ENCODE peak calls at places on chromosomes 16 and 17, in four cellular contexts. One of them, this sample, is unnamed.

GRCh38 chr17:37614391-37614790 is 5.2 kb upstream of the SYNRG start:
- DNase-seq in WERI-Rb-1: no peak
- DNase-seq in prostate gland: no peak
- DNase-seq in ascending aorta: no peak
- DNase-seq in this sample: no peak

GRCh38 chr16:85573696-85574641 is 39.2 kb upstream of the GSE1 start:
- DNase-seq in WERI-Rb-1: no peak
- DNase-seq in prostate gland: no peak
- DNase-seq in ascending aorta: peak
- DNase-seq in this sample: no peak

GRCh38 chr17:72985882-72986720 is 106.4 kb downstream of the SLC39A11 start:
- DNase-seq in WERI-Rb-1: peak
- DNase-seq in prostate gland: peak
- DNase-seq in ascending aorta: peak
- DNase-seq in this sample: peak

GRCh38 chr16:66961065-66961744 is at the start of gene CES3:
- DNase-seq in WERI-Rb-1: peak
- DNase-seq in prostate gland: no peak
- DNase-seq in ascending aorta: peak
- DNase-seq in this sample: peak

GRCh38 chr16:66165879-66166278 is 200.6 kb upstream of the CDH5 start:
- DNase-seq in WERI-Rb-1: no peak
- DNase-seq in prostate gland: no peak
- DNase-seq in ascending aorta: no peak
- DNase-seq in this sample: no peak

GRCh38 chr16:71311553-71312158 is 22.5 kb upstream of the CMTR2 start:
- DNase-seq in WERI-Rb-1: peak
- DNase-seq in prostate gland: no peak
- DNase-seq in ascending aorta: no peak
- DNase-seq in this sample: no peak

GRCh38 chr16:13083687-13084086 is 182.3 kb downstream of the SHISA9 start:
- DNase-seq in WERI-Rb-1: peak
- DNase-seq in prostate gland: no peak
- DNase-seq in ascending aorta: no peak
- DNase-seq in this sample: no peak

GRCh38 chr16:58418601-58419000 is 26.3 kb downstream of the GINS3 start:
- DNase-seq in WERI-Rb-1: no peak
- DNase-seq in prostate gland: no peak
- DNase-seq in ascending aorta: no peak
- DNase-seq in this sample: no peak

GRCh38 chr16:67183284-67183626 is 508 bp downstream of the MATCAP1 start:
- DNase-seq in WERI-Rb-1: no peak
- DNase-seq in prostate gland: no peak
- DNase-seq in ascending aorta: no peak
- DNase-seq in this sample: no peak

GRCh38 chr16:65713409-65713808 is 591.5 kb upstream of the CDH11 start:
- DNase-seq in WERI-Rb-1: no peak
- DNase-seq in prostate gland: no peak
- DNase-seq in ascending aorta: no peak
- DNase-seq in this sample: no peak

GRCh38 chr16:29858149-29858899 is 4.7 kb downstream of the CDIPT start:
- DNase-seq in WERI-Rb-1: no peak
- DNase-seq in prostate gland: peak
- DNase-seq in ascending aorta: peak
- DNase-seq in this sample: no peak

GRCh38 chr17:42061641-42062487 is 11.5 kb upstream of the C17orf113 start:
- DNase-seq in WERI-Rb-1: no peak
- DNase-seq in prostate gland: no peak
- DNase-seq in ascending aorta: no peak
- DNase-seq in this sample: no peak

GRCh38 chr17:43818966-43819365 is 14.0 kb downstream of the MPP3 start:
- DNase-seq in WERI-Rb-1: no peak
- DNase-seq in prostate gland: no peak
- DNase-seq in ascending aorta: no peak
- DNase-seq in this sample: no peak

GRCh38 chr17:17256316-17256715 is 19.3 kb upstream of the FLCN start:
- DNase-seq in WERI-Rb-1: no peak
- DNase-seq in prostate gland: no peak
- DNase-seq in ascending aorta: no peak
- DNase-seq in this sample: no peak

GRCh38 chr17:37170881-37171460 is 204.8 kb upstream of the C17orf78 start:
- DNase-seq in WERI-Rb-1: no peak
- DNase-seq in prostate gland: no peak
- DNase-seq in ascending aorta: no peak
- DNase-seq in this sample: no peak

GRCh38 chr16:85611205-85611454 is 2.0 kb upstream of the GSE1 start:
- DNase-seq in WERI-Rb-1: no peak
- DNase-seq in prostate gland: no peak
- DNase-seq in ascending aorta: no peak
- DNase-seq in this sample: no peak

GRCh38 chr17:68277807-68278206 is 13.1 kb downstream of the SLC16A6 start:
- DNase-seq in WERI-Rb-1: no peak
- DNase-seq in prostate gland: no peak
- DNase-seq in ascending aorta: no peak
- DNase-seq in this sample: no peak

GRCh38 chr17:8226536-8227237 is 16.3 kb upstream of the AURKB start:
- DNase-seq in WERI-Rb-1: no peak
- DNase-seq in prostate gland: peak
- DNase-seq in ascending aorta: peak
- DNase-seq in this sample: peak

GRCh38 chr16:29814592-29814991 is 1.4 kb upstream of the PAGR1 start:
- DNase-seq in WERI-Rb-1: no peak
- DNase-seq in prostate gland: no peak
- DNase-seq in ascending aorta: no peak
- DNase-seq in this sample: no peak

GRCh38 chr16:86195863-86196630 is 297.1 kb downstream of the IRF8 start:
- DNase-seq in WERI-Rb-1: no peak
- DNase-seq in prostate gland: no peak
- DNase-seq in ascending aorta: no peak
- DNase-seq in this sample: no peak

GRCh38 chr16:35449663-35450062 is 1990.3 kb downstream of the TP53TG3F start:
- DNase-seq in WERI-Rb-1: no peak
- DNase-seq in prostate gland: peak
- DNase-seq in ascending aorta: no peak
- DNase-seq in this sample: no peak

GRCh38 chr16:80824623-80825364 is 20.4 kb upstream of the CDYL2 start:
- DNase-seq in WERI-Rb-1: no peak
- DNase-seq in prostate gland: peak
- DNase-seq in ascending aorta: no peak
- DNase-seq in this sample: no peak

GRCh38 chr17:62093188-62094155 is 28.4 kb upstream of the MED13 start:
- DNase-seq in WERI-Rb-1: no peak
- DNase-seq in prostate gland: no peak
- DNase-seq in ascending aorta: no peak
- DNase-seq in this sample: no peak

GRCh38 chr16:79825002-79825401 is 224.5 kb upstream of the MAF start:
- DNase-seq in WERI-Rb-1: no peak
- DNase-seq in prostate gland: no peak
- DNase-seq in ascending aorta: no peak
- DNase-seq in this sample: no peak

GRCh38 chr16:88014201-88014781 is 63.1 kb downstream of the BANP start:
- DNase-seq in WERI-Rb-1: no peak
- DNase-seq in prostate gland: no peak
- DNase-seq in ascending aorta: no peak
- DNase-seq in this sample: no peak

GRCh38 chr16:10668322-10669045 is 26.2 kb downstream of the TEKT5 start:
- DNase-seq in WERI-Rb-1: peak
- DNase-seq in prostate gland: no peak
- DNase-seq in ascending aorta: no peak
- DNase-seq in this sample: no peak

GRCh38 chr16:71873199-71873598 is 10.8 kb downstream of the ZNF821 start:
- DNase-seq in WERI-Rb-1: no peak
- DNase-seq in prostate gland: no peak
- DNase-seq in ascending aorta: no peak
- DNase-seq in this sample: no peak

GRCh38 chr16:2006317-2006716 is 3.3 kb downstream of the ZNF598 start:
- DNase-seq in WERI-Rb-1: no peak
- DNase-seq in prostate gland: no peak
- DNase-seq in ascending aorta: no peak
- DNase-seq in this sample: no peak

GRCh38 chr17:78935419-78936323 is 10.5 kb upstream of the TIMP2 start:
- DNase-seq in WERI-Rb-1: no peak
- DNase-seq in prostate gland: no peak
- DNase-seq in ascending aorta: peak
- DNase-seq in this sample: peak

GRCh38 chr16:88591577-88592021 is 21.4 kb downstream of the ZC3H18 start:
- DNase-seq in WERI-Rb-1: no peak
- DNase-seq in prostate gland: no peak
- DNase-seq in ascending aorta: peak
- DNase-seq in this sample: no peak

GRCh38 chr17:290626-291025 is 62.0 kb downstream of the RPH3AL start:
- DNase-seq in WERI-Rb-1: no peak
- DNase-seq in prostate gland: no peak
- DNase-seq in ascending aorta: no peak
- DNase-seq in this sample: no peak

GRCh38 chr17:47266782-47267181 is 13.2 kb downstream of the ITGB3 start:
- DNase-seq in WERI-Rb-1: no peak
- DNase-seq in prostate gland: no peak
- DNase-seq in ascending aorta: no peak
- DNase-seq in this sample: no peak

GRCh38 chr17:47264171-47264570 is 10.5 kb downstream of the ITGB3 start:
- DNase-seq in WERI-Rb-1: peak
- DNase-seq in prostate gland: no peak
- DNase-seq in ascending aorta: no peak
- DNase-seq in this sample: no peak

GRCh38 chr17:47257651-47258339 is 4.2 kb downstream of the ITGB3 start:
- DNase-seq in WERI-Rb-1: no peak
- DNase-seq in prostate gland: no peak
- DNase-seq in ascending aorta: no peak
- DNase-seq in this sample: no peak

GRCh38 chr17:47265983-47266541 is 12.4 kb downstream of the ITGB3 start:
- DNase-seq in WERI-Rb-1: no peak
- DNase-seq in prostate gland: no peak
- DNase-seq in ascending aorta: peak
- DNase-seq in this sample: no peak

DNA sequence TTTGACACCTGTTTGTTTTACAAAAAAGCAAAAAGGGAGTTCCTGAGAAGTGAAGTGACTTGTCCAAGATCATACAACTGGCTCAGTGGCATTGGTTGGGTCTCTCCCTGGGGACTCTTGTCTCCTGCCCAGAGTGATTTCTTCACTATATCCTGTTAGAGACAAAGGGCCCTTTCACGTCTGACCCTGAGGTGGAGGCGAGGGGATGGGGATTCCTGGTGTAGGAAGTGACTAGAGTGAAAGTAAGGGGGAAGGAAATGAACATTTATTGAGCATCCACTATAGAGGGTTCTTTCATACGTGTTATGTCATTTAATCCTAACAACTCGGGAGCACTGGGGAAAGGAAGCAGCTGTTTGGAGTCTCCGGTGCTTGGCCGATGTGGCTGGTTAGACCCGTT is 9.0 kb downstream of the ITGB3 start:
- DNase-seq in WERI-Rb-1: no peak
- DNase-seq in prostate gland: no peak
- DNase-seq in ascending aorta: no peak
- DNase-seq in this sample: no peak
- H3K27ac ChIP-seq in WERI-Rb-1: no peak
- H3K27ac ChIP-seq in prostate gland: no peak
- H3K27ac ChIP-seq in ascending aorta: peak
- H3K27ac ChIP-seq in this sample: no peak

GRCh38 chr17:15651001-15651582 is 31.6 kb upstream of the FBXW10B start:
- DNase-seq in WERI-Rb-1: no peak
- DNase-seq in prostate gland: no peak
- DNase-seq in ascending aorta: no peak
- DNase-seq in this sample: no peak
- H3K27ac ChIP-seq in WERI-Rb-1: no peak
- H3K27ac ChIP-seq in prostate gland: peak
- H3K27ac ChIP-seq in ascending aorta: peak
- H3K27ac ChIP-seq in this sample: peak

DNA sequence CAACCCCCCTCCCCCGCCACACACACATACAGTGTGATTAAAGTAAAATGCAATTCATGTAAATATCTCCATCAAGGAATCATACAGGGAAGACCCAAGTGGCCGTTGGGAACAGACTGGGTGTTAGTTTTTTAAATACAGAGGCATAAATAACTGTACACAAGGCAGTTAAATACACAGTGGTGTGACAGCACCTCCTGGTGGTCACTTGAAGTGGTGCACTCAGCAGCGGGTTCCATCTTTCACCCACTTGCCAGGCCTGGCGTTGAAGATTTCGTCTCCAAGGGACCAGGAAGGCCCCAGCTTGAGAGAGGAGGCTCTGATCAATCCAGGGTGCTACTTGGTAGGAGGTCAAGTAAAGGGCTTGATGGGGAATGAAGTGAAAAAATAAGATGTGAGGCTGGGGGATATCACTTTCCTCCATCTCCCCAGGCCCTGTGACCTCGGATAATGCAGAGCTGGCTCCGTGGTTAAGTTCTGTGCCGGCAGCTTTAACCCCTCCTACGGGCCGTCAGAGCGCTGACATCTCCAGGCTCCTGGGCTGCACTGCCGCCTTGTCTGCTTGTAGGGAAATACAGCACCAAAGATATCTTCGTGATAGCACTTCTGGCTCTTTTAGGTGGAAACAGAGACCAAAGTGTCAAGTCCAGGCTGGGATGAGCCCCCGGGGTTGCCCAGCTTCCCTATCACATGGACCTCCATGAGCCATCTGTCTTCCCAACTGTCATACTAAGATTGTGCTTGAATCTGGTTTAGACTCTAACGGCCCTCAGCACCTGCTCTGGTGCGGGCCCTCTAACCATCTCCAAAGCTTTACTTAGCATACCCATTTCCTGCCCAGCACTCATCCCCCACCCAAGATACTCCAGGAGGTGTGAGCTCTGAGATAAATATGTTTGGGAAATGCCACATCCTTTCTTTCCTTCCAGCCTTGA is 20.7 kb downstream of the LGALS9 start:
- DNase-seq in WERI-Rb-1: peak
- DNase-seq in prostate gland: peak
- DNase-seq in ascending aorta: peak
- DNase-seq in this sample: peak
- H3K27ac ChIP-seq in WERI-Rb-1: peak
- H3K27ac ChIP-seq in prostate gland: no peak
- H3K27ac ChIP-seq in ascending aorta: no peak
- H3K27ac ChIP-seq in this sample: no peak

GRCh38 chr17:80456465-80457235 is 19.8 kb downstream of the NPTX1 start:
- DNase-seq in WERI-Rb-1: no peak
- DNase-seq in prostate gland: no peak
- DNase-seq in ascending aorta: no peak
- DNase-seq in this sample: no peak
- H3K27ac ChIP-seq in WERI-Rb-1: no peak
- H3K27ac ChIP-seq in prostate gland: no peak
- H3K27ac ChIP-seq in ascending aorta: peak
- H3K27ac ChIP-seq in this sample: no peak

DNA sequence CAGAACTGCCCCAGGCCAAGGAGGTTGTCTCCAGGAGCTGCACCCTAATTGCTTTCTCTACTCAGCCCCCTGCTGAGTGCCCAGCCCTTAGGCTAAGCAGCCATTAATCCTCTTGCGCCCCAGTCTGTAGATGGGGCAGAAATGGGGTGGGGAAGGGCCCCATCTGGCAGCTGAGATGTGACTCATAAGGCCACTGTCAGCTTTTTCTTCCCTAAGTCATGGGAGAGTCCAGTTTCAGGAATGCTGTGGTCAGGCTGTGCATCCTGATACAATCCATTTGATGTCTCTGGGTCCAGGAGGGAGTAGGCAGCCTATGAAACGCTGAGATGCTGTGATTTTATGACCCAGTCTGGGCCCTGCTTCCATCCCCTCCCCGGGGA is 12.3 kb downstream of the PLXDC1 start:
- DNase-seq in WERI-Rb-1: peak
- DNase-seq in prostate gland: no peak
- DNase-seq in ascending aorta: no peak
- DNase-seq in this sample: no peak
- H3K27ac ChIP-seq in WERI-Rb-1: peak
- H3K27ac ChIP-seq in prostate gland: no peak
- H3K27ac ChIP-seq in ascending aorta: no peak
- H3K27ac ChIP-seq in this sample: no peak

GRCh38 chr17:49356320-49356719 is 5.7 kb downstream of the ZNF652 start:
- DNase-seq in WERI-Rb-1: no peak
- DNase-seq in prostate gland: no peak
- DNase-seq in ascending aorta: no peak
- DNase-seq in this sample: no peak
- H3K27ac ChIP-seq in WERI-Rb-1: no peak
- H3K27ac ChIP-seq in prostate gland: no peak
- H3K27ac ChIP-seq in ascending aorta: no peak
- H3K27ac ChIP-seq in this sample: no peak

This sample was measured in lung.